ENCODE peak calls at places on chromosomes 4 and X, in eight cellular contexts. M, W, C, I, A, G, E and Q are unnamed samples. For H3K27me3 and H3K36me3, the result is how much of the 10 kb centered on the place peaks cover.

GRCh38 chr4:187321741-187322140 is 598.1 kb upstream of the FAT1 start:
- DNase-seq in M (no peak), I (no peak), E (peak), W (no peak), C (no peak), G (no peak), A (no peak), Q (no peak)

GRCh38 chr4:30722092-30722915 is 2.1 kb downstream of the PCDH7 start:
- DNase-seq in E (no peak), A (no peak), W (no peak), C (no peak), M (no peak), I (no peak), G (no peak), Q (peak)

GRCh38 chrX:119008122-119008744 is 33.8 kb downstream of the LONRF3 start:
- DNase-seq in M (no peak), I (no peak), A (no peak), E (peak), W (peak), C (no peak), G (no peak), Q (peak)

GRCh38 chrX:46678232-46678631 is 80.7 kb downstream of the SLC9A7 start:
- DNase-seq in I (no peak), M (no peak), G (no peak), A (no peak), E (no peak), W (no peak), C (no peak), Q (no peak)

GRCh38 chr4:107818301-107818910 is 6.3 kb upstream of the SGMS2 start:
- DNase-seq in G (no peak), W (no peak), E (peak), M (no peak), C (no peak), I (no peak), A (no peak), Q (no peak)

GRCh38 chr4:32768664-32769389 is 2048.7 kb downstream of the PCDH7 start:
- DNase-seq in I (no peak), W (no peak), E (no peak), G (no peak), A (no peak), M (no peak), C (no peak), Q (no peak)

GRCh38 chr4:110848787-110849186 is 225.9 kb upstream of the PITX2 start:
- DNase-seq in G (no peak), A (no peak), C (no peak), E (no peak), W (no peak), I (no peak), M (no peak), Q (no peak)

GRCh38 chr4:47703964-47704363 is 133.9 kb downstream of the CORIN start:
- DNase-seq in E (no peak), I (no peak), C (no peak), W (no peak), A (no peak), M (no peak), G (no peak), Q (no peak)

GRCh38 chr4:156634612-156635011 is 337.0 kb downstream of the PDGFC start:
- DNase-seq in C (no peak), W (no peak), E (peak), I (no peak), G (no peak), M (no peak), A (no peak), Q (no peak)

DNA sequence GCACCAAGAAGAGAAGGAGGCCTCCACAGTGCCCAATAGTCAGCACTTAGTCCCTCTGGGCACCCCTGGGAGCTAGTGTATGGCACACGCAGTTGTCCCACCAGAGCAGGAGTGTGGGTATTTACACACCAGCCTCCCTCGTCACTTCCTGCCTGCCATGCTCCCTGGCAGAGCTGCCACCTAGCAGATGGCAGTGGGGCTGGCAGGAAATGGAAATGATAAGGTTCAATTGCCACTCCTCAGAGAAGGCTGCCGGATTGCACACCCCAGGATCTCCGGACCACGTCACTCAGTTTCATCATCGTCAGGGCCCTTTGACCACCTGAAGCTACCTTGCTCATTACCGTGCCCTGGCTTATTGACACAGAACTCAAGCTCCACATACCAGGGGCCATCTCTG is 173.3 kb upstream of the PSAPL1 start:
- DNase-seq in G (no peak), I (no peak), C (no peak), E (no peak), A (no peak), W (no peak), M (no peak), Q (no peak)
- H3K4me3 ChIP-seq in G (no peak), I (no peak), C (no peak), E (no peak), A (no peak), W (no peak), M (no peak), Q (no peak)

DNA sequence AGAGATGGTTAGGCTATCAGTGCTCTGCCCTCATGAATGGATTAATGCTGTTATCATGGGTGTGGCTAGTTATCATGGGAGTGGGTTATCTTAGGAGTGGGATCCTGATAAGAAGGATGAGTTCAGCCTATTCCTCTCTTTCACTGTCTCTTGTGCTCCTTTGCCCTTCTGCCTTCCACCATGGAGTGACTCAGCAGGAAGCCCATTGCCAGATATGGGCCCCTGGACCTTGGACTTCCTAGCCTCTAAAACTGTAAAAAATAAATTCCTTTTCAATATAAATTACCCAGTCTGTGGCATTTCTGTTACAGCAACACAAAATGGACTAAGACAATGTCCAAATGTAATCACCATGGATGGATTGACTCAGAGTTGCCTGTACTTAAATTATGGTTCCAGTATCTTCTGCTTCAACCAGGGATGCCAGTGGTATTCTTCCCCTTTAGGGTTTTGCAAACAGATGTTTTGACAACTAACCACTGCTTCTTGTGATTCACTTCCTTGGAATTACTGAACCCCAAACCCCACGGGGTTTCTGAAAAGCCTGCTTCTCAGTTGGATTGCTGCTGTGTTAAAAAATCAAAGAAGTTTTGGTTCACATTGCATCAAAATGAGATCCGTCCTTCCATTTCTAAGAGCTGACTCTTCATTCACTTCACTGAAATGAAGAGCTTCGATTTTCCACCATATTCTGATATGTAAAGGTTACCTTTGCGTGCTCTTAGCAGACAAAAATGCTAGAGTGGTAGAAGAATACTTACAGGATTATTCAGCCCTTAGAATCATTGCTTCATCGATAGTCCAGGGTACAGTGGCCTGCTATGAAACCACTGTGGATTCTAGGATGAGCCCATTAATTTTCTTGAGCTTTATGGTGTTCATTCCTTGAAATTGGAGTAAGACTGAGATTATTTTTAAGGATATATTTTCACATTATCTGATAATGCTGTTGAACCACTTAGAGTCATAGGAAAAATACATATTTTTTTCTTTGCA is 107.7 kb downstream of the FRMPD4 start:
- DNase-seq in A (no peak), C (no peak), G (no peak), M (no peak), I (no peak), E (peak), W (peak), Q (no peak)
- H3K27me3 ChIP-seq in A (under half), C (under half), G (under half), M (under half), I (under half), E (under half), W (under half), Q (under half)

GRCh38 chr4:102578270-102578669 is 77.1 kb downstream of the NFKB1 start:
- DNase-seq in W (no peak), G (no peak), I (no peak), A (no peak), M (no peak), C (no peak), E (no peak), Q (no peak)
- H3K36me3 ChIP-seq in W (under half), G (half or more), I (half or more), A (under half), M (half or more), C (half or more), E (under half), Q (under half)

GRCh38 chr4:71074452-71075299 is 81.2 kb downstream of the DCK start:
- DNase-seq in M (no peak), C (no peak), E (peak), G (no peak), A (peak), I (no peak), W (no peak), Q (no peak)
- H3K4me3 ChIP-seq in M (no peak), C (no peak), E (peak), G (no peak), A (peak), I (no peak), W (no peak), Q (no peak)

GRCh38 chrX:42530027-42530426 is 247.9 kb downstream of the PPP1R2C start:
- DNase-seq in A (no peak), C (no peak), I (no peak), G (no peak), M (no peak), E (peak), W (no peak), Q (no peak)
- H3K27me3 ChIP-seq in A (under half), C (under half), I (under half), G (under half), M (under half), E (under half), W (under half), Q (under half)

GRCh38 chr4:25755911-25756310 is 100.3 kb downstream of the SLC34A2 start:
- DNase-seq in A (no peak), M (no peak), G (no peak), E (no peak), W (no peak), I (no peak), C (no peak), Q (no peak)
- H3K36me3 ChIP-seq in A (under half), M (under half), G (under half), E (under half), W (under half), I (under half), C (under half), Q (under half)

DNA sequence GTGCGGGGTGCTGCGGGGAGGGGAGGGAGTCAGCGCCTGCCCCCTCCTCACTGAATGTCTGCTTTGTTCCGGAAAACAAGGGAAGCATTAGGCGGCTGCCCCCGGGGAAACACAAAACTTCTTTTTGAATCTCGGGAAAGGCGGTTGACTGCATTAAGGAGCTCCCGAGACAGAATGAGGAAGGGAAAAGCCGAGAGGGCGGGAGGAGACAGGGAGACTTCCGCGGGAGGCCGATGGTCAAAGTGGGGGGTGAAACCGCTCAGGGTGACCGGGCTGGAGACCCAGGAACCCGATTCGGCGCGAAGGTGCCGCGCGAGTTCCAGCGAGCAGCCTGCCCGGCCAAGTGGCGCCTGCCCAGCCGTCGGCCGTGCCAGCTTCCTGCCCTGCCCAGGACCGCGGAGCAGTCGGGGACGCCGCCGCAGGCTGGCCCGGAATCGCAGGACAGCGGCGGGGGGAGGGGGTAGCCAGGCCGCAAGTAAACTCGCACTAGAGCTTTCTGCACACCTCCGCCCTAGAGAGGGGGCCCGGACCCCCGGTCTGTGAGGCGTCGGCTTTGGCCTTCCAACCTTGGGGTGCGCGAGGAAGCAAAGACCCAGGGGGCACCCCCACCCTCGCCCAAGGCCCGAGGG is 55.1 kb upstream of the BCOR start:
- DNase-seq in C (no peak), A (peak), W (no peak), I (peak), E (no peak), M (peak), G (no peak), Q (peak)
- H3K4me3 ChIP-seq in C (peak), A (peak), W (peak), I (peak), E (peak), M (peak), G (peak), Q (peak)

DNA sequence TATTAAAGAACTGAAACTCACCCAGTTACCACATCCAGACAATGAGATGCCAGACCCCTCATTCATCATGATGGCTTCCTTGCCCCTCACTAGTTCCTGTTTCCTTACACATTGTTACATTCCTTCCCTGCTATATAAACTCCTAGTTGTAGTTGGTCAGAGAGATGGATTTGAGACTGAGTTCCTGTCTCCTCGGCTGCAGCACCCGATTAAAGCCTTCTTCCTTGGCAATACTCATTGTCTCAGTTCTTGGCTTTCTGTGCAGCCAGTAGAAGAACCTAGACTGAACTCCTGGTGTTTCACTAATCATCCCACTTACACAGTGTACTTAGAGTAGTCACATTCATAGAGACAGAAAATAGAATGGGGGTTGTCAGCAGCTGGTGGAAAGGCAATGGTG is 324.7 kb downstream of the TRIML1 start:
- DNase-seq in E (no peak), M (no peak), I (no peak), C (no peak), G (no peak), A (no peak), W (no peak), Q (no peak)
- H3K27me3 ChIP-seq in E (under half), M (under half), I (under half), C (under half), G (under half), A (under half), W (under half), Q (under half)

DNA sequence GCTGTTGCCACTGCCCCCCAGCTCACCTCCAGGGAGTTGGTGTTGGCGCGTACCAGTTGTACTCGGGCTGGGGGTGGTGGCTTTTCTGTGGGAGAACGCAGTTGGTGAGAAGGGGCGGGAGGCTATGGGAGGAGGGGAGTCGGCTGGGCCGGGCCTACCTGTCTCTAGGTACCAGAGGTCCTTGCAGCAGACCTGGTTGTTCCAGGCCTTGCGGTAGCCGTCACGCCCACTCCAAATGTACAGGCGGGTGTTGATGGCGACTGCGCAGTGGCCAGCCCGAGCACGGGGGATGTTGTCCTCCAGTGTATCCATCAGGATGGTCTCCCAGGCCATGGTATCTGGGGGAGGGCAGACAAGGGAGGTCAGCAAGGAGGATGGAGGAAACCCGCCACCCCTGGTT is 11.5 kb downstream of the HCFC1 start:
- DNase-seq in G (no peak), I (no peak), A (no peak), W (no peak), C (no peak), M (no peak), E (no peak), Q (no peak)
- H3K36me3 ChIP-seq in G (half or more), I (half or more), A (under half), W (half or more), C (half or more), M (half or more), E (half or more), Q (half or more)